ENCODE peak calls at places on chromosome 14, in five cellular contexts. Z is AG10803, C is WERI-Rb-1, V is neural crest cell, Q is fibroblast of villous mesenchyme. U is an unnamed sample.

GRCh38 chr14:102993523-102993922 is 63.8 kb downstream of the CDC42BPB start:
- DNase-seq in Z (peak), C (no peak), V (no peak), Q (peak), U (peak)

GRCh38 chr14:36518586-36519430 is 1.2 kb downstream of the NKX2-1 start:
- DNase-seq in Z (no peak), C (no peak), V (no peak), Q (no peak), U (no peak)

GRCh38 chr14:69798339-69798735 is 1.3 kb upstream of the SLC10A1 start:
- DNase-seq in Z (no peak), C (no peak), V (no peak), Q (no peak), U (no peak)

GRCh38 chr14:100736269-100737180 is 9.8 kb downstream of the DLK1 start:
- DNase-seq in Z (no peak), C (no peak), V (no peak), Q (no peak), U (no peak)

GRCh38 chr14:95156153-95156764 is 1.1 kb downstream of the DICER1 start:
- DNase-seq in Z (peak), C (no peak), V (no peak), Q (peak), U (peak)

GRCh38 chr14:101900253-101900652 is 64.1 kb upstream of the DYNC1H1 start:
- DNase-seq in Z (no peak), C (no peak), V (no peak), Q (no peak), U (no peak)

GRCh38 chr14:55412686-55413085 is 1.1 kb upstream of the ATG14 start:
- DNase-seq in Z (no peak), C (no peak), V (no peak), Q (peak), U (no peak)

GRCh38 chr14:69682607-69683263 is 71.3 kb downstream of the SUSD6 start:
- DNase-seq in Z (peak), C (no peak), V (no peak), Q (no peak), U (no peak)

GRCh38 chr14:75989134-75989533 is 3.6 kb downstream of the IFT43 start:
- DNase-seq in Z (peak), C (no peak), V (no peak), Q (peak), U (peak)

GRCh38 chr14:100065161-100065871 is at the start of gene EVL:
- DNase-seq in Z (no peak), C (no peak), V (no peak), Q (no peak), U (no peak)

GRCh38 chr14:93675651-93676050 is 112.6 kb downstream of the PRIMA1 start:
- DNase-seq in Z (no peak), C (no peak), V (no peak), Q (no peak), U (no peak)

GRCh38 chr14:74018029-74018703 is 922 bp downstream of the ENTPD5 start:
- DNase-seq in Z (peak), C (no peak), V (no peak), Q (peak), U (peak)

GRCh38 chr14:33118653-33119052 is 180.0 kb downstream of the NPAS3 start:
- DNase-seq in Z (no peak), C (peak), V (no peak), Q (peak), U (no peak)

GRCh38 chr14:102138935-102139247 is 806 bp upstream of the WDR20 start:
- DNase-seq in Z (no peak), C (no peak), V (no peak), Q (no peak), U (no peak)

GRCh38 chr14:99632410-99633035 is 12.4 kb upstream of the HHIPL1 start:
- DNase-seq in Z (no peak), C (no peak), V (no peak), Q (no peak), U (no peak)

GRCh38 chr14:52885230-52885629 is 65.6 kb downstream of the FERMT2 start:
- DNase-seq in Z (peak), C (no peak), V (no peak), Q (peak), U (peak)

GRCh38 chr14:24381363-24382102 is 13.5 kb downstream of the NFATC4 start:
- DNase-seq in Z (no peak), C (peak), V (no peak), Q (no peak), U (peak)

GRCh38 chr14:96077983-96078686 is 39.0 kb downstream of the C14orf132 start:
- DNase-seq in Z (no peak), C (no peak), V (no peak), Q (no peak), U (no peak)

GRCh38 chr14:76710093-76711010 is 50.9 kb upstream of the VASH1 start:
- DNase-seq in Z (peak), C (no peak), V (peak), Q (peak), U (peak)

GRCh38 chr14:103519837-103520212 is 2.8 kb downstream of the CKB start:
- DNase-seq in Z (no peak), C (no peak), V (no peak), Q (no peak), U (no peak)

GRCh38 chr14:100288382-100289185 is 17.7 kb downstream of the SLC25A29 start:
- DNase-seq in Z (no peak), C (no peak), V (no peak), Q (no peak), U (no peak)

GRCh38 chr14:103520657-103521437 is 1.8 kb downstream of the CKB start:
- DNase-seq in Z (peak), C (peak), V (peak), Q (peak), U (peak)

GRCh38 chr14:22560638-22561365 is 28.2 kb downstream of the DAD1 start:
- DNase-seq in Z (no peak), C (no peak), V (no peak), Q (no peak), U (peak)

GRCh38 chr14:67221248-67221981 is 19.8 kb upstream of the PALS1 start:
- DNase-seq in Z (peak), C (no peak), V (no peak), Q (peak), U (peak)

GRCh38 chr14:67857778-67858350 is 38.3 kb downstream of the RAD51B start:
- DNase-seq in Z (no peak), C (no peak), V (no peak), Q (no peak), U (no peak)

GRCh38 chr14:95433094-95433478 is 83.4 kb downstream of the SYNE3 start:
- DNase-seq in Z (no peak), C (no peak), V (no peak), Q (no peak), U (no peak)

U was measured in choroid plexus epithelial cell.